ENCODE peak calls at places on chromosome 13, in six cellular contexts. G, D, R, C, E and J are unnamed samples.

GRCh38 chr13:49585220-49586157 is at the start of gene RCBTB1:
- DNase-seq in G (peak), D (no peak), R (peak), C (no peak), E (peak), J (peak)

GRCh38 chr13:25225970-25226369 is 53.9 kb upstream of the AMER2 start:
- DNase-seq in G (no peak), D (no peak), R (no peak), C (no peak), E (no peak), J (no peak)

GRCh38 chr13:24670174-24670573 is 10.0 kb upstream of the ATP12A start:
- DNase-seq in G (no peak), D (no peak), R (no peak), C (no peak), E (no peak), J (no peak)

GRCh38 chr13:27921961-27922910 is 2.4 kb downstream of the PDX1 start:
- DNase-seq in G (no peak), D (no peak), R (peak), C (no peak), E (no peak), J (no peak)

GRCh38 chr13:42751693-42752092 is 29.7 kb upstream of the FAM216B start:
- DNase-seq in G (no peak), D (no peak), R (no peak), C (peak), E (no peak), J (no peak)

GRCh38 chr13:97849305-97849704 is 104.2 kb upstream of the IPO5 start:
- DNase-seq in G (no peak), D (no peak), R (no peak), C (peak), E (peak), J (no peak)

GRCh38 chr13:80339841-80340642 is 884 bp downstream of the SPRY2 start:
- DNase-seq in G (peak), D (no peak), R (no peak), C (no peak), E (peak), J (no peak)

GRCh38 chr13:59674616-59675015 is 489.1 kb downstream of the DIAPH3 start:
- DNase-seq in G (no peak), D (no peak), R (no peak), C (no peak), E (no peak), J (no peak)

GRCh38 chr13:71417205-71417604 is 449.8 kb downstream of the DACH1 start:
- DNase-seq in G (no peak), D (no peak), R (no peak), C (no peak), E (no peak), J (no peak)

GRCh38 chr13:33284016-33284415 is 1.5 kb downstream of the STARD13 start:
- DNase-seq in G (no peak), D (no peak), R (no peak), C (no peak), E (no peak), J (no peak)

GRCh38 chr13:95956589-95957148 is 96.5 kb downstream of the UGGT2 start:
- DNase-seq in G (no peak), D (no peak), R (no peak), C (peak), E (no peak), J (no peak)

GRCh38 chr13:108595416-108596257 is 33.8 kb upstream of the MYO16 start:
- DNase-seq in G (no peak), D (no peak), R (no peak), C (no peak), E (no peak), J (no peak)

GRCh38 chr13:75666646-75667351 is 30.7 kb downstream of the LMO7 start:
- DNase-seq in G (no peak), D (no peak), R (no peak), C (no peak), E (no peak), J (no peak)

GRCh38 chr13:114034481-114034891 is 60.6 kb upstream of the C13orf46 start:
- DNase-seq in G (no peak), D (no peak), R (no peak), C (no peak), E (no peak), J (no peak)

GRCh38 chr13:108376308-108376707 is 106.8 kb downstream of the TNFSF13B start:
- DNase-seq in G (no peak), D (no peak), R (no peak), C (no peak), E (no peak), J (no peak)

DNA sequence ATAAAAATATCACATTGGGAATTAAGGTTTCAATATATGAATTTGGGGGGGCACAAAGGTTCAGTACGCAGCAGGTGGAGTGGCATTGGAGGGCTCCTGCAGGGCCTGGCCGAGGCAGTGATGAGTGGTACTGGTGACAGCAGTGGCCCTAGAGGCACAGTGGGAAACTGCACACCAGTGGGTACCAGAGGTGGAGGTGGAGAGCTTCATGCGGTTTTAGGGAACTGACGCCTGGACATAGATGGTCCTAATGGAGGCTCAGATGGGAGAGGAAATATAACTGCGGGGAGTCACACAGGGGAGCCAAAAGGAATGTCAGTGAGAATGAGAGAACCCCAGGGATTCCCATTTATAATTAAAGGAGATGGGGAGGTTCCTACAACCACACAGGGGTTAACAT is 156.2 kb downstream of the COG6 start:
- DNase-seq in G (peak), D (no peak), R (no peak), C (no peak), E (no peak), J (no peak)
- TF ChIP-seq TAF1 in G (no peak), D (no peak), R (no peak), C (no peak), E (no peak), J (no peak)

GRCh38 chr13:57631607-57632275 is at the start of gene PCDH17:
- DNase-seq in G (no peak), D (no peak), R (no peak), C (no peak), E (no peak), J (no peak)

GRCh38 chr13:57629391-57629804 is 2.1 kb upstream of the PCDH17 start:
- DNase-seq in G (no peak), D (no peak), R (no peak), C (no peak), E (no peak), J (no peak)

GRCh38 chr13:57630661-57631606 is 610 bp upstream of the PCDH17 start:
- DNase-seq in G (no peak), D (no peak), R (no peak), C (no peak), E (no peak), J (no peak)

GRCh38 chr13:57627663-57628062 is 3.9 kb upstream of the PCDH17 start:
- DNase-seq in G (peak), D (no peak), R (no peak), C (no peak), E (no peak), J (no peak)

DNA sequence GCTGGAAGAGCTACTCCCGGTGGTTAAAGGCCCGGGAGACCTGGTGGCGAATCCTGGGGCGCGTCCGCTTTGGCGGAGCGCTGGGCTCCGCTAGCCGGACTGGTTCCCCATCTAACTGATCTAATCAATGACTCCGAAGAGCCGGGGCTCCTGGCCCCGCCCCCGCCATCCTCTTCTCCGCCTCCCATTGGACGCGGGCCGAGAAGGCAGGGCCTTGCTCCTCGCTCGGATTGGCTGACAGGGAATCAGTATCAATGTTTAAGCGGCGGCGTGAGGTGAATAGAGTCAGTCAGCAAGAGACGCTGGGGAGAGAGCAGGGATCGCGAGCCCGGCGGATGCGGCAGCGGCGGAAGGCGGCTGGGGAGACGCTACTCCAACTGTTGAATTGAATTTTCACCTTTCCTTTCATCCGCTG is 1.7 kb upstream of the PCDH17 start:
- DNase-seq in G (peak), D (peak), R (no peak), C (no peak), E (no peak), J (no peak)
- TF ChIP-seq POLR2A in G (no peak), D (no peak), R (no peak), C (no peak), E (no peak), J (no peak)

GRCh38 chr13:87524775-87525174 is 146.4 kb upstream of the SLITRK5 start:
- DNase-seq in G (no peak), D (no peak), R (no peak), C (no peak), E (no peak), J (no peak)
- TF ChIP-seq TAF1 in G (no peak), D (no peak), R (no peak), C (no peak), E (no peak), J (no peak)

GRCh38 chr13:101190337-101190736 is 226.0 kb downstream of the NALCN start:
- DNase-seq in G (no peak), D (no peak), R (no peak), C (no peak), E (no peak), J (no peak)

DNA sequence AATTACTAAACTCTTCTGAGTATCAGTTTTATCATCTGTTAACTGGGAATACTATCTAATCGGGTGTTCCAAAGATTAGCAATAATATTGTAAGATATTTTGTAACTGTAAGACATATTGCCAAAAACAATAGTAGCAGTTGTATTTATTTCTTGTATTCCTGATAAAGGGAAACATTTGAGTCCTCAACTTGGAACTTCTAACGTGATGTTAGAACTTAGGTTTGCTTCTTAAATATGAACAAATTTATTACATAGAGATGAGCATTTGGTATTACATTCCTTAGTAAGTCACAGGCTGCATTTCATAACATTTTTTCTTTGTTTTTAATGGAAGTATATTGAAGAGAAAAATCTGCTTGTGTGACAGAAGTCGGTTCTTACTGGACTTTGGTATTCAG is 225.3 kb downstream of the NALCN start:
- DNase-seq in G (no peak), D (no peak), R (no peak), C (no peak), E (no peak), J (no peak)
- TF ChIP-seq POLR2A in G (no peak), D (no peak), R (no peak), C (no peak), E (no peak), J (no peak)

DNA sequence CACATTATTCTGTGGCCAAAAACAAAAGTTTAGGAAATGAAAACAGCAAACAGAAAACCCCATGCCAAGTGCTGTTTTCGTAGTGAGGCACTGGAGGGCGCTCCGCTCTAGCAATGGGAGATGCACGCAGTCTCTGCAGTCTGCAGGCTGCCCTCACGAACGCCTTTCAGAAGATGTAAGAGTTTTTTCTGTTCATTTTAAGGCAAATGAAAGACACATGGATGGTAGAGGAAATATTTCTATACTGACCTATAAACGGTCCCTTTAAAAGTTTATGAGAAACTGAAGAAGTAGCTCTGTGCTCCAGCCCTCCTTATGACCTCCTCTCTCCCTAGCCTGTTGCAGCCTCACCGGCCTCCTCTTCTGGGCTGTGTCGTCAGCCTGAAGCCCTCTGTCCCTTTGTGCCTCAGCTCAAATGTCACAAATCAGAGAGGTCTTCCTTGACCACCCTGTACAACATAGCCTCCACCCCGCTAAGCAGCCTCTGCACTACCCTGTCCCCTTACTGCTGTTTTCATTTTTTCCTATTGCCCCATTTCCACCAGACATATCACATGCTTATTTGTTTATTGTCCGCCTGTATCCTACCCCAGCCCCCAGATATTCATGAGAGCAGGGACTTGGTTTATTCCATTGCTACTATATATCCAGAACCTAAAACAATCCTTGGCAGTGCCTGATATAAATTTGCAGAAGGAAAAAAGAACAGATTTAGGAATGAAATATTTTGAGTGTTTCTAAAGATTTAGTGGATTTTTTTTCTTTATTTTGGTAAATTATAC is 116.4 kb downstream of the TM9SF2 start:
- DNase-seq in G (peak), D (no peak), R (no peak), C (no peak), E (peak), J (no peak)
- TF ChIP-seq TAF1 in G (no peak), D (no peak), R (no peak), C (no peak), E (no peak), J (no peak)

GRCh38 chr13:45332831-45333219 is 8.2 kb downstream of the TPT1 start:
- DNase-seq in G (no peak), D (no peak), R (no peak), C (no peak), E (no peak), J (no peak)
- TF ChIP-seq POLR2A in G (peak), D (peak), R (no peak), C (no peak), E (no peak), J (peak)